ENCODE peak calls at places on chromosomes 11 and 22, in six cellular contexts. U is right lobe of liver, G is spleen, Q is transverse colon, D is A549, E is IMR-90. H is an unnamed sample.

GRCh38 chr11:1146311-1146864 is 11.4 kb upstream of the MUC5AC start:
- DNase-seq in U (peak), G (peak), Q (peak), D (no peak), E (no peak), H (no peak)

GRCh38 chr11:17476317-17477083 is at the start of gene ABCC8:
- DNase-seq in U (no peak), G (no peak), Q (no peak), D (peak), E (no peak), H (no peak)

GRCh38 chr11:32781721-32782120 is 12.7 kb downstream of the CCDC73 start:
- DNase-seq in U (no peak), G (no peak), Q (no peak), D (no peak), E (no peak), H (no peak)

GRCh38 chr11:75447415-75447814 is 14.4 kb upstream of the KLHL35 start:
- DNase-seq in U (no peak), G (no peak), Q (no peak), D (no peak), E (no peak), H (no peak)

GRCh38 chr11:64359712-64360402 is 895 bp downstream of the RPS6KA4 start:
- DNase-seq in U (no peak), G (no peak), Q (peak), D (no peak), E (no peak), H (no peak)

GRCh38 chr11:2215561-2216399 is 44.2 kb upstream of the TH start:
- DNase-seq in U (no peak), G (peak), Q (no peak), D (peak), E (no peak), H (no peak)

GRCh38 chr11:75201771-75202170 is 38.8 kb upstream of the TPBGL start:
- DNase-seq in U (no peak), G (no peak), Q (no peak), D (no peak), E (no peak), H (no peak)

GRCh38 chr11:62536301-62536957 is 10.2 kb downstream of the AHNAK start:
- DNase-seq in U (no peak), G (no peak), Q (no peak), D (no peak), E (no peak), H (no peak)

GRCh38 chr22:19139974-19140373 is 4.5 kb downstream of the ESS2 start:
- DNase-seq in U (no peak), G (peak), Q (no peak), D (no peak), E (no peak), H (no peak)

GRCh38 chr11:100925935-100926334 is 203.7 kb downstream of the PGR start:
- DNase-seq in U (no peak), G (no peak), Q (no peak), D (peak), E (peak), H (no peak)

GRCh38 chr22:49433717-49434611 is 393.7 kb downstream of the BRD1 start:
- DNase-seq in U (no peak), G (no peak), Q (no peak), D (peak), E (no peak), H (no peak)

GRCh38 chr22:27668828-27669797 is 132.4 kb downstream of the MN1 start:
- DNase-seq in U (no peak), G (peak), Q (peak), D (peak), E (peak), H (peak)

GRCh38 chr22:20536590-20537324 is 29.3 kb downstream of the MED15 start:
- DNase-seq in U (peak), G (peak), Q (no peak), D (no peak), E (no peak), H (peak)

GRCh38 chr11:62217191-62217748 is 8.8 kb downstream of the SCGB2A1 start:
- DNase-seq in U (no peak), G (no peak), Q (no peak), D (peak), E (no peak), H (no peak)

GRCh38 chr22:42077486-42078125 is 1.9 kb upstream of the SMDT1 start:
- DNase-seq in U (no peak), G (peak), Q (no peak), D (no peak), E (no peak), H (no peak)

GRCh38 chr11:113577356-113578163 is 102.4 kb upstream of the DRD2 start:
- DNase-seq in U (no peak), G (no peak), Q (no peak), D (no peak), E (no peak), H (no peak)

GRCh38 chr11:83241291-83241946 is 44.7 kb downstream of the CCDC90B start:
- DNase-seq in U (no peak), G (no peak), Q (peak), D (peak), E (peak), H (peak)

GRCh38 chr22:41140365-41140957 is 48.1 kb downstream of the EP300 start:
- DNase-seq in U (no peak), G (no peak), Q (no peak), D (no peak), E (no peak), H (peak)

GRCh38 chr11:116173946-116174911 is 598.6 kb downstream of the BUD13 start:
- DNase-seq in U (no peak), G (no peak), Q (no peak), D (no peak), E (no peak), H (no peak)

GRCh38 chr11:20668844-20669832 is at the start of gene NELL1:
- DNase-seq in U (no peak), G (no peak), Q (no peak), D (no peak), E (no peak), H (no peak)

GRCh38 chr11:21866781-21867180 is 326.1 kb upstream of the ANO5 start:
- DNase-seq in U (no peak), G (no peak), Q (no peak), D (no peak), E (no peak), H (no peak)

GRCh38 chr22:49793871-49794270 is 33.8 kb downstream of the BRD1 start:
- DNase-seq in U (no peak), G (no peak), Q (no peak), D (no peak), E (no peak), H (no peak)

GRCh38 chr11:12269104-12269441 is 108.3 kb upstream of the PARVA start:
- DNase-seq in U (no peak), G (no peak), Q (no peak), D (no peak), E (peak), H (no peak)

GRCh38 chr11:326842-327580 is 6.4 kb upstream of the IFITM3 start:
- DNase-seq in U (peak), G (peak), Q (peak), D (no peak), E (peak), H (peak)

GRCh38 chr11:67468835-67469811 is at the start of gene TMEM134:
- DNase-seq in U (peak), G (peak), Q (peak), D (peak), E (peak), H (peak)

GRCh38 chr11:78397398-78397797 is 20.2 kb downstream of the GAB2 start:
- DNase-seq in U (no peak), G (no peak), Q (no peak), D (no peak), E (no peak), H (no peak)

GRCh38 chr11:28837599-28837998 is 729.4 kb downstream of the METTL15 start:
- DNase-seq in U (no peak), G (no peak), Q (no peak), D (no peak), E (no peak), H (no peak)

GRCh38 chr22:40517631-40518030 is 118.9 kb downstream of the MRTFA start:
- DNase-seq in U (no peak), G (no peak), Q (no peak), D (no peak), E (no peak), H (no peak)

GRCh38 chr22:46726066-46726985 is 11.7 kb downstream of the CERK start:
- DNase-seq in U (peak), G (no peak), Q (no peak), D (no peak), E (no peak), H (peak)
- H3K4me3 ChIP-seq in U (no peak), G (no peak), Q (no peak), D (no peak), E (no peak), H (no peak)

DNA sequence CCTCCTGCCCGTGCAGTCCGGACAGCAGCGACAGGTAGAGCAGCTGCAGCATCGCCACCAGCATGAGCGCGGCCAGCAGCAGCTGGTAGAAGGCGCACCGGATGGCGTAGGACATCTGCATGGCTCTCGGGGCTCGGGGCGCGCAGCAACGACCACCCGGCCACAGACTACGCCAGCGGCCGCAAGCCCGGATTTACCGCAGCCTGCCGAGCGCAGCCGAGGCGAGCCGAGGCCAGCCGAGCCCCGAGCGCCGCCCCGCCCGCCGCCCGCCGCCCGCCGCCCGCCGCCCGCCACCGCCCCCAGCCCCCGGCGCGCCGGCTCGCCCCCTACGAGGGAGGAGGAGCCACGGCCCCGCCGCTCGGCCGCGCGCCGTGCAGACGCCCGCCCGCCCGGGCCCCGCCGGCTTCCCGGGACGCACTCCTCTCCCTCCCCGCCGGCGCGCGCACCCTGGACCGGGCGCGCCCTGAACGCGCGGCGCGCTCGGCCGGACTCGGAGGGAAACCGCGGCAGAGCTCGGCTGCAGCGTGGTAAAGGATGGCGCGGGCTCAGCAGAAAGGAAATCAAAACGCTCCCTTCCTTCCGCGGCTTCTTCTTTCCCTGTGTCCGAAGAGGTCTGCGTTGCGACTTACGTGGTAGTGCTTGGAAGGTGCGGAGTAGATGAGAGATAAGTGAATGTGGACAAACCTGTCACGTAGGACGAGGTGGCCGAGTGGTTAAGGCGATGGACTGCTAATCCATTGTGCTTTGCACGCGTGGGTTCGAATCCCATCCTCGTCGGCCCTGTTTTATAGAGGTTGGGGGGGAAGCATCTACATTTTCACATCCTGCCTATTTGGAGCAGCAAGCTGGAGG is at the start of gene B4GAT1:
- DNase-seq in U (no peak), G (peak), Q (peak), D (peak), E (peak), H (peak)
- TF ChIP-seq POLR2A in U (peak), G (no peak), Q (peak), D (peak), E (peak), H (no peak)

GRCh38 chr11:45850446-45850845 is 3.2 kb downstream of the CRY2 start:
- DNase-seq in U (no peak), G (no peak), Q (no peak), D (no peak), E (peak), H (no peak)
- H3K4me3 ChIP-seq in U (no peak), G (no peak), Q (no peak), D (no peak), E (no peak), H (no peak)

DNA sequence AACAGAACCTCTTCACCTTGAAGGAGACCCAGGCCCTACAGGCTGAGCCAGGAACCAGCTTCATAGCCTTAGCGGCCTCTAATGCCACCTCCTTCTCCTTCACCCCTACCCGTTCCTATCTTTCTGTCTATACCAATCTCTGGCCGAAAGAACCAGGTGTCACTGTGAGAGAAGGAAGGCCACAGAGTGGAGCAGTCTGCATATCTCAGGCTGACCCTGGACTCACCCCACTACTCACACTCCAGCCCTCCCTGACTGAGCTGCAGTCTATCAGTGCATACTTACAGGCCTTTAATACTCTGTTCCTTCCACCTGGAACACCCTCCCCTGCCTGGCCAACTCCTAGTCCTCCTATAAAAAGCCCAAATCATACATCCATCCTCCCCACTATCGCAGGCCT is 32.7 kb downstream of the ARAP1 start:
- DNase-seq in U (no peak), G (no peak), Q (no peak), D (no peak), E (no peak), H (no peak)
- TF ChIP-seq POLR2A in U (no peak), G (no peak), Q (no peak), D (no peak), E (no peak), H (no peak)

GRCh38 chr11:6627762-6628241 is 8.6 kb upstream of the TPP1 start:
- DNase-seq in U (no peak), G (no peak), Q (no peak), D (no peak), E (no peak), H (no peak)

GRCh38 chr11:6626971-6627761 is 7.9 kb upstream of the TPP1 start:
- DNase-seq in U (no peak), G (peak), Q (no peak), D (no peak), E (no peak), H (no peak)

GRCh38 chr11:6629573-6629891 is 10.3 kb upstream of the TPP1 start:
- DNase-seq in U (no peak), G (peak), Q (no peak), D (no peak), E (no peak), H (no peak)

GRCh38 chr11:6629892-6630631 is 10.8 kb upstream of the TPP1 start:
- DNase-seq in U (no peak), G (peak), Q (peak), D (no peak), E (no peak), H (no peak)

DNA sequence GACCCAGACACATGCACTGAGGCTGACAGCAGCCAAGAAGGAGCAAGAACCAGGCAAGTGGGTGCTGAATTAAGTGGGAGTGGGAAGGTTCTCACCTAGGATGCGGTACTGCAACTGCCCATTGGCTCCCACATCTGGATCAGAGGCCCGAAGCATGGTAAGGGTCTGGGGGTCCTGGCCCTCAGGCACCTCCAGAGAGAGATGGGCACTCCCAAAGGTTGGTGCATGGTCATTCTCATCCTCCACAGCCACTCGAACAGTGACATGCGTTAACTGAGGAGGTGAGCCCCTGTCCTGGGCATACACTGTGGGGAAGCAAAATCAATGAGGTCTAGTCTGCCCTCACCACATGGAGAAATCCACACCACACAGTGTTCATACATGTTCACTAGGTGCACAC is 9.3 kb upstream of the TPP1 start:
- DNase-seq in U (no peak), G (peak), Q (no peak), D (no peak), E (no peak), H (no peak)
- H3K4me3 ChIP-seq in U (no peak), G (no peak), Q (no peak), D (no peak), E (no peak), H (no peak)

GRCh38 chr11:86066606-86067229 is 2.2 kb downstream of the PICALM start:
- DNase-seq in U (no peak), G (no peak), Q (no peak), D (no peak), E (no peak), H (no peak)

GRCh38 chr11:86066033-86066432 is 2.9 kb downstream of the PICALM start:
- DNase-seq in U (no peak), G (no peak), Q (no peak), D (no peak), E (no peak), H (no peak)

GRCh38 chr11:86068138-86068861 is 584 bp downstream of the PICALM start:
- DNase-seq in U (peak), G (peak), Q (peak), D (peak), E (no peak), H (peak)

GRCh38 chr11:86068951-86069407 is at the start of gene PICALM:
- DNase-seq in U (peak), G (peak), Q (peak), D (peak), E (peak), H (peak)

GRCh38 chr11:86067230-86068137 is 1.4 kb downstream of the PICALM start:
- DNase-seq in U (no peak), G (no peak), Q (no peak), D (no peak), E (no peak), H (no peak)
- TF ChIP-seq POLR2A in U (peak), G (no peak), Q (peak), D (no peak), E (no peak), H (no peak)

H was measured in heart left ventricle.